ENCODE peak calls at places on chromosome X, in six cellular contexts. One of them, this sample, is unnamed.

GRCh38 chrX:133081990-133082389 is 14.9 kb downstream of the USP26 start:
- DNase-seq in WERI-Rb-1: no peak
- DNase-seq in B cell: no peak
- DNase-seq in choroid plexus epithelial cell: no peak
- DNase-seq in body of pancreas: no peak
- DNase-seq in NCI-H2029 treated with DMSO at 0.1 percent for 48 hours: no peak
- DNase-seq in this sample: no peak

GRCh38 chrX:54807524-54808108 is at the start of gene MAGED2:
- DNase-seq in WERI-Rb-1: peak; percentile 38
- DNase-seq in B cell: peak; percentile 52
- DNase-seq in choroid plexus epithelial cell: peak; percentile 53
- DNase-seq in body of pancreas: no peak
- DNase-seq in NCI-H2029 treated with DMSO at 0.1 percent for 48 hours: no peak
- DNase-seq in this sample: no peak

GRCh38 chrX:71282514-71283408 is 674 bp upstream of the NONO start:
- DNase-seq in WERI-Rb-1: no peak
- DNase-seq in B cell: no peak
- DNase-seq in choroid plexus epithelial cell: peak; percentile 56
- DNase-seq in body of pancreas: no peak
- DNase-seq in NCI-H2029 treated with DMSO at 0.1 percent for 48 hours: peak; percentile 21
- DNase-seq in this sample: no peak

GRCh38 chrX:15751160-15751819 is 13.2 kb downstream of the CA5B start:
- DNase-seq in WERI-Rb-1: no peak
- DNase-seq in B cell: peak; percentile 63
- DNase-seq in choroid plexus epithelial cell: peak; percentile 38
- DNase-seq in body of pancreas: no peak
- DNase-seq in NCI-H2029 treated with DMSO at 0.1 percent for 48 hours: no peak
- DNase-seq in this sample: no peak

GRCh38 chrX:10175317-10175871 is 18.6 kb downstream of the CLCN4 start:
- DNase-seq in WERI-Rb-1: no peak
- DNase-seq in B cell: no peak
- DNase-seq in choroid plexus epithelial cell: peak; percentile 90
- DNase-seq in body of pancreas: no peak
- DNase-seq in NCI-H2029 treated with DMSO at 0.1 percent for 48 hours: no peak
- DNase-seq in this sample: no peak

GRCh38 chrX:50953832-50954231 is 43.3 kb downstream of the BMP15 start:
- DNase-seq in WERI-Rb-1: no peak
- DNase-seq in B cell: no peak
- DNase-seq in choroid plexus epithelial cell: no peak
- DNase-seq in body of pancreas: no peak
- DNase-seq in NCI-H2029 treated with DMSO at 0.1 percent for 48 hours: no peak
- DNase-seq in this sample: no peak

GRCh38 chrX:134603806-134604700 is 54.2 kb downstream of the PLAC1 start:
- DNase-seq in WERI-Rb-1: no peak
- DNase-seq in B cell: no peak
- DNase-seq in choroid plexus epithelial cell: peak; percentile 83
- DNase-seq in body of pancreas: no peak
- DNase-seq in NCI-H2029 treated with DMSO at 0.1 percent for 48 hours: no peak
- DNase-seq in this sample: peak; percentile 67

GRCh38 chrX:19571708-19572107 is 56.4 kb upstream of the MAP3K15 start:
- DNase-seq in WERI-Rb-1: no peak
- DNase-seq in B cell: no peak
- DNase-seq in choroid plexus epithelial cell: no peak
- DNase-seq in body of pancreas: no peak
- DNase-seq in NCI-H2029 treated with DMSO at 0.1 percent for 48 hours: no peak
- DNase-seq in this sample: no peak

GRCh38 chrX:39819921-39820849 is 277.6 kb downstream of the BCOR start:
- DNase-seq in WERI-Rb-1: peak; percentile 71
- DNase-seq in B cell: no peak
- DNase-seq in choroid plexus epithelial cell: no peak
- DNase-seq in body of pancreas: no peak
- DNase-seq in NCI-H2029 treated with DMSO at 0.1 percent for 48 hours: no peak
- DNase-seq in this sample: no peak

GRCh38 chrX:84187501-84188319 is at the start of gene RPS6KA6:
- DNase-seq in WERI-Rb-1: peak; percentile 22
- DNase-seq in B cell: peak; percentile 8
- DNase-seq in choroid plexus epithelial cell: peak; percentile 7
- DNase-seq in body of pancreas: peak; percentile 34
- DNase-seq in NCI-H2029 treated with DMSO at 0.1 percent for 48 hours: no peak
- DNase-seq in this sample: no peak

GRCh38 chrX:48937065-48937907 is 18.5 kb upstream of the PIM2 start:
- DNase-seq in WERI-Rb-1: no peak
- DNase-seq in B cell: peak; percentile 86
- DNase-seq in choroid plexus epithelial cell: peak; percentile 89
- DNase-seq in body of pancreas: peak; percentile 29
- DNase-seq in NCI-H2029 treated with DMSO at 0.1 percent for 48 hours: no peak
- DNase-seq in this sample: no peak

GRCh38 chrX:120014354-120015129 is 62.9 kb downstream of the RHOXF2B start:
- DNase-seq in WERI-Rb-1: no peak
- DNase-seq in B cell: no peak
- DNase-seq in choroid plexus epithelial cell: no peak
- DNase-seq in body of pancreas: peak; percentile 53
- DNase-seq in NCI-H2029 treated with DMSO at 0.1 percent for 48 hours: no peak
- DNase-seq in this sample: no peak

GRCh38 chrX:9117851-9118250 is 83.9 kb upstream of the FAM9B start:
- DNase-seq in WERI-Rb-1: no peak
- DNase-seq in B cell: no peak
- DNase-seq in choroid plexus epithelial cell: no peak
- DNase-seq in body of pancreas: no peak
- DNase-seq in NCI-H2029 treated with DMSO at 0.1 percent for 48 hours: no peak
- DNase-seq in this sample: no peak

GRCh38 chrX:87621697-87622096 is 104.1 kb downstream of the KLHL4 start:
- DNase-seq in WERI-Rb-1: no peak
- DNase-seq in B cell: no peak
- DNase-seq in choroid plexus epithelial cell: peak; percentile 73
- DNase-seq in body of pancreas: no peak
- DNase-seq in NCI-H2029 treated with DMSO at 0.1 percent for 48 hours: no peak
- DNase-seq in this sample: no peak

GRCh38 chrX:73668779-73669178 is 105.8 kb downstream of the CHIC1 start:
- DNase-seq in WERI-Rb-1: no peak
- DNase-seq in B cell: no peak
- DNase-seq in choroid plexus epithelial cell: peak; percentile 1
- DNase-seq in body of pancreas: no peak
- DNase-seq in NCI-H2029 treated with DMSO at 0.1 percent for 48 hours: no peak
- DNase-seq in this sample: no peak

GRCh38 chrX:109797311-109797975 is 64.4 kb upstream of the ACSL4 start:
- DNase-seq in WERI-Rb-1: no peak
- DNase-seq in B cell: no peak
- DNase-seq in choroid plexus epithelial cell: no peak
- DNase-seq in body of pancreas: no peak
- DNase-seq in NCI-H2029 treated with DMSO at 0.1 percent for 48 hours: peak; percentile 3
- DNase-seq in this sample: no peak

GRCh38 chrX:1034717-1035116 is 177.7 kb downstream of the CRLF2 start:
- DNase-seq in WERI-Rb-1: no peak
- DNase-seq in B cell: no peak
- DNase-seq in choroid plexus epithelial cell: no peak
- DNase-seq in body of pancreas: no peak
- DNase-seq in NCI-H2029 treated with DMSO at 0.1 percent for 48 hours: no peak
- DNase-seq in this sample: no peak

GRCh38 chrX:50594788-50595187 is 124.2 kb upstream of the DGKK start:
- DNase-seq in WERI-Rb-1: no peak
- DNase-seq in B cell: no peak
- DNase-seq in choroid plexus epithelial cell: no peak
- DNase-seq in body of pancreas: no peak
- DNase-seq in NCI-H2029 treated with DMSO at 0.1 percent for 48 hours: no peak
- DNase-seq in this sample: no peak

GRCh38 chrX:119093991-119094741 is 21.4 kb downstream of the CT47C1 start:
- DNase-seq in WERI-Rb-1: no peak
- DNase-seq in B cell: no peak
- DNase-seq in choroid plexus epithelial cell: no peak
- DNase-seq in body of pancreas: no peak
- DNase-seq in NCI-H2029 treated with DMSO at 0.1 percent for 48 hours: no peak
- DNase-seq in this sample: no peak

GRCh38 chrX:87397103-87397886 is 120.3 kb upstream of the KLHL4 start:
- DNase-seq in WERI-Rb-1: no peak
- DNase-seq in B cell: no peak
- DNase-seq in choroid plexus epithelial cell: no peak
- DNase-seq in body of pancreas: no peak
- DNase-seq in NCI-H2029 treated with DMSO at 0.1 percent for 48 hours: no peak
- DNase-seq in this sample: no peak

GRCh38 chrX:30612250-30612655 is 34.7 kb upstream of the TASL start:
- DNase-seq in WERI-Rb-1: no peak
- DNase-seq in B cell: no peak
- DNase-seq in choroid plexus epithelial cell: no peak
- DNase-seq in body of pancreas: no peak
- DNase-seq in NCI-H2029 treated with DMSO at 0.1 percent for 48 hours: peak; percentile 37
- DNase-seq in this sample: no peak

GRCh38 chrX:122115604-122116003 is 1068.2 kb downstream of the GLUD2 start:
- DNase-seq in WERI-Rb-1: no peak
- DNase-seq in B cell: no peak
- DNase-seq in choroid plexus epithelial cell: no peak
- DNase-seq in body of pancreas: no peak
- DNase-seq in NCI-H2029 treated with DMSO at 0.1 percent for 48 hours: no peak
- DNase-seq in this sample: no peak

GRCh38 chrX:111040377-111041017 is 55.5 kb upstream of the PAK3 start:
- DNase-seq in WERI-Rb-1: no peak
- DNase-seq in B cell: no peak
- DNase-seq in choroid plexus epithelial cell: peak; percentile 4
- DNase-seq in body of pancreas: no peak
- DNase-seq in NCI-H2029 treated with DMSO at 0.1 percent for 48 hours: no peak
- DNase-seq in this sample: no peak

GRCh38 chrX:98194036-98194435 is 1310.3 kb downstream of the RPA4 start:
- DNase-seq in WERI-Rb-1: no peak
- DNase-seq in B cell: no peak
- DNase-seq in choroid plexus epithelial cell: no peak
- DNase-seq in body of pancreas: no peak
- DNase-seq in NCI-H2029 treated with DMSO at 0.1 percent for 48 hours: no peak
- DNase-seq in this sample: no peak

GRCh38 chrX:150731795-150732194 is 38.6 kb downstream of the MTMR1 start:
- DNase-seq in WERI-Rb-1: no peak
- DNase-seq in B cell: no peak
- DNase-seq in choroid plexus epithelial cell: peak; percentile 73
- DNase-seq in body of pancreas: no peak
- DNase-seq in NCI-H2029 treated with DMSO at 0.1 percent for 48 hours: no peak
- DNase-seq in this sample: peak; percentile 75

GRCh38 chrX:72127332-72127731 is 4.4 kb downstream of the RTL5 start:
- DNase-seq in WERI-Rb-1: no peak
- DNase-seq in B cell: no peak
- DNase-seq in choroid plexus epithelial cell: no peak
- DNase-seq in body of pancreas: no peak
- DNase-seq in NCI-H2029 treated with DMSO at 0.1 percent for 48 hours: no peak
- DNase-seq in this sample: no peak

GRCh38 chrX:9327747-9328145 is 137.1 kb upstream of the TBL1X start:
- DNase-seq in WERI-Rb-1: no peak
- DNase-seq in B cell: no peak
- DNase-seq in choroid plexus epithelial cell: peak; percentile 80
- DNase-seq in body of pancreas: no peak
- DNase-seq in NCI-H2029 treated with DMSO at 0.1 percent for 48 hours: no peak
- DNase-seq in this sample: no peak

GRCh38 chrX:41351923-41352322 is 18.0 kb downstream of the DDX3X start:
- DNase-seq in WERI-Rb-1: no peak
- DNase-seq in B cell: no peak
- DNase-seq in choroid plexus epithelial cell: no peak
- DNase-seq in body of pancreas: no peak
- DNase-seq in NCI-H2029 treated with DMSO at 0.1 percent for 48 hours: no peak
- DNase-seq in this sample: no peak

GRCh38 chrX:120302434-120302833 is 8.8 kb downstream of the TMEM255A start:
- DNase-seq in WERI-Rb-1: no peak
- DNase-seq in B cell: peak; percentile 67
- DNase-seq in choroid plexus epithelial cell: peak; percentile 41
- DNase-seq in body of pancreas: peak; percentile 15
- DNase-seq in NCI-H2029 treated with DMSO at 0.1 percent for 48 hours: no peak
- DNase-seq in this sample: no peak

GRCh38 chrX:103211012-103211715 is 3.7 kb upstream of the BEX4 start:
- DNase-seq in WERI-Rb-1: peak; percentile 35
- DNase-seq in B cell: peak; percentile 59
- DNase-seq in choroid plexus epithelial cell: peak; percentile 65
- DNase-seq in body of pancreas: peak; percentile 61
- DNase-seq in NCI-H2029 treated with DMSO at 0.1 percent for 48 hours: peak; percentile 26
- DNase-seq in this sample: no peak

GRCh38 chrX:134738986-134739744 is 80.9 kb upstream of the PLAC1 start:
- DNase-seq in WERI-Rb-1: no peak
- DNase-seq in B cell: no peak
- DNase-seq in choroid plexus epithelial cell: no peak
- DNase-seq in body of pancreas: no peak
- DNase-seq in NCI-H2029 treated with DMSO at 0.1 percent for 48 hours: no peak
- DNase-seq in this sample: no peak

GRCh38 chrX:53717205-53717604 is 30.7 kb upstream of the HUWE1 start:
- DNase-seq in WERI-Rb-1: no peak
- DNase-seq in B cell: peak; percentile 6
- DNase-seq in choroid plexus epithelial cell: no peak
- DNase-seq in body of pancreas: no peak
- DNase-seq in NCI-H2029 treated with DMSO at 0.1 percent for 48 hours: no peak
- DNase-seq in this sample: no peak

GRCh38 chrX:32749075-32749474 is 462.3 kb downstream of the DMD start:
- DNase-seq in WERI-Rb-1: no peak
- DNase-seq in B cell: no peak
- DNase-seq in choroid plexus epithelial cell: peak; percentile 0
- DNase-seq in body of pancreas: no peak
- DNase-seq in NCI-H2029 treated with DMSO at 0.1 percent for 48 hours: no peak
- DNase-seq in this sample: no peak

GRCh38 chrX:10246846-10247245 is 90.1 kb downstream of the CLCN4 start:
- DNase-seq in WERI-Rb-1: no peak
- DNase-seq in B cell: no peak
- DNase-seq in choroid plexus epithelial cell: no peak
- DNase-seq in body of pancreas: no peak
- DNase-seq in NCI-H2029 treated with DMSO at 0.1 percent for 48 hours: no peak
- DNase-seq in this sample: no peak

GRCh38 chrX:38233891-38234807 is 13.5 kb upstream of the SRPX start:
- DNase-seq in WERI-Rb-1: no peak
- DNase-seq in B cell: no peak
- DNase-seq in choroid plexus epithelial cell: peak; percentile 86
- DNase-seq in body of pancreas: no peak
- DNase-seq in NCI-H2029 treated with DMSO at 0.1 percent for 48 hours: no peak
- DNase-seq in this sample: no peak